ENCODE peak calls at places on chromosomes 16 and 17, in four cellular contexts. I is PC-9, X is thyroid gland, R is activated B cell treated with CpG ODN at 0.5 μM for 24 hours. M is an unnamed sample.

GRCh38 chr17:73706858-73707257 is 62.6 kb upstream of the SDK2 start:
- DNase-seq in I (no peak), X (no peak), R (no peak), M (no peak)

GRCh38 chr16:361872-362701 is 8.3 kb downstream of the MRPL28 start:
- DNase-seq in I (peak; percentile 91), X (peak; percentile 79), R (peak; percentile 57), M (peak; percentile 76)

GRCh38 chr16:18796377-18796776 is 5.0 kb downstream of the ARL6IP1 start:
- DNase-seq in I (no peak), X (no peak), R (no peak), M (no peak)

GRCh38 chr16:28823291-28823718 is 506 bp downstream of the ATXN2L start:
- DNase-seq in I (no peak), X (no peak), R (no peak), M (no peak)

GRCh38 chr16:11057696-11058345 is 113.5 kb downstream of the CLEC16A start:
- DNase-seq in I (no peak), X (no peak), R (no peak), M (no peak)

GRCh38 chr17:8226536-8227237 is 16.3 kb upstream of the AURKB start:
- DNase-seq in I (no peak), X (peak; percentile 52), R (peak; percentile 36), M (peak; percentile 56)

GRCh38 chr17:3529817-3530741 is 27.5 kb downstream of the TRPV3 start:
- DNase-seq in I (no peak), X (no peak), R (no peak), M (no peak)

GRCh38 chr17:57256708-57257112 is 387 bp downstream of the MSI2 start:
- DNase-seq in I (peak; percentile 3), X (peak; percentile 48), R (no peak), M (no peak)

GRCh38 chr17:30720013-30720471 is 104.5 kb downstream of the CRLF3 start:
- DNase-seq in I (no peak), X (no peak), R (no peak), M (peak; percentile 13)

GRCh38 chr17:75267146-75267402 is 4.0 kb downstream of the MIF4GD start:
- DNase-seq in I (no peak), X (no peak), R (no peak), M (no peak)

GRCh38 chr17:75265614-75266314 is 4.1 kb downstream of the MRPS7 start:
- DNase-seq in I (no peak), X (no peak), R (no peak), M (no peak)

GRCh38 chr17:75268931-75269330 is 2.1 kb downstream of the MIF4GD start:
- DNase-seq in I (no peak), X (no peak), R (no peak), M (no peak)

GRCh38 chr17:75266315-75267145 is 4.5 kb downstream of the MIF4GD start:
- DNase-seq in I (no peak), X (no peak), R (no peak), M (no peak)

DNA sequence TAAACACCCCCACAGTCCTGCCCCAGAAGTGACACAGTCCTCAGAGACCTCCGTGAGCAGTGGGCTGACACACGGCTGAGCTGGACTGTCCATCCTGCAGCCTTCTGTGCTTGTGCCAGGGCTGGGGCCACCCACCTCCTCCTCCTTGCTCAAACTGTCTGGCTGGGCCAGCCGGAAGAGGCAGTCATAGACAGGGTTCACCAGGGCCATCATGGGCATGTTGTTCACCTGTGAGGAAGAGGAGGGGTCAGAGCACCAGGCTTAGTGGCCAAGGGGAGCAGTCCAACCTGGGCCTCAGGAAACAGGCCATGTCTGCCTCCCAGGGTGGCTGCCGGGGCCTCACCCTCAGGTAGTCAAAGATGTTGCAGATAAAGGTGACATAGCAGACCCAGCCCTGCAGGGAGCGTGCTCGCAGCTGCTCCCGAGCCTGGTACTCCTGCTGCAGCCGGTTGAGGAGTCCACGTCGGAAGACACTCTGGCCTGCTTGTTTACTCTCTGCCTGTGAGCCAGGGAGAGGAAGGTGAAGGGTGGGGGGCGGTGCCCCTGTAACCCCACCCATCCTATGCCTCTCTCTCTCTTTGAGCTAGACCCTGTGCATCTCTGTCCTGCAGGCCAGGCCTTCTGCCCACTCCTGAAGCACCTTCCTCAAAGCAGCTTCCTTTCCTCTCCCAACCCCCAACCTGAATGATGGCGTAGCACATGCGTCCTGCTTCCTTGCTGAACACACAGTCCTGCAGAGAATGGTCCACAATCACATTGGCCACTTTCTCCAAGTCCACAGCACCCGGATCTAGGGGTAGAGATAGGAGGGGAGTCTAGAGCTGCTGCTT is 3.4 kb downstream of the MIF4GD start:
- DNase-seq in I (no peak), X (no peak), R (no peak), M (no peak)
- TF ChIP-seq CTCF in I (no peak), X (no peak), R (no peak), M (no peak)

DNA sequence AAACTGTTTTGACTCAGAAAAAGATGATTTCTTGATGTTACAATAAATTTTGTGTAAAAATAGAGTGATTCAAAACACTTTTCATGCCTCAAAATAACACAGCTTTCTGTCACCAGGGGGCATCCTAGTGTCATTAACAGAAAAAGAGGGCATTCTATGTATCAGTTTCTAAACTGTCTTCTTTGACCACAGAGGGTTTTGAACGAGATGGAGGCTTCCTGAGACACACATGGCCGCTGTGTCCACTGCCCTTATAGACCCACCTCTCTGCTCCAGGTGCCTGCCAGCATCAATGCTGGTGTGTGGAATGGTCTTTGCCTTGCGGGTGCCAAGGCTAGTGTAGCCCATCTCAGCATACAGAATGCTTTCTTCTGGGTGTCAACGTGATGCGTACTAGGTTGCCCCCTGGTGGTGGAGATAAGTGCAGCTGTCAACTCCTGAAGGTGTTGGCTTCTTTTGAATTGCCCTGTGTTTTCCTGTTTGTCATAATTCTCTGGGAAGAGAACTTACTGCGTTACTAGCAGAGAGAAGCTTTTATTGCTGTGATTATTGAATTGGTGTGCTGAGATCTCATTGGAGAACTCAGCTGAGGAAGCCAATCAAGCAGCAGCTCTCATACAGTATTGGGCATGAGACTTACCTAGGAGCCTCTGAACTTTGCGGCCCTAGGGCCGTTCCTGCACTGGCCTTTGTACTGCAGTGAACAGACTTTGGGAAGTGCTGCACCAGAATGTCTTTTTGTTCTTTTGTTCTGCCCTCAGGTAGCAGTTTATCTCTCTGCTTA is 38.6 kb downstream of the USP10 start:
- DNase-seq in I (peak; percentile 66), X (peak; percentile 75), R (peak; percentile 57), M (no peak)
- TF ChIP-seq CTCF in I (peak; percentile 89), X (no peak), R (peak; percentile 80), M (peak; percentile 91)

GRCh38 chr17:65142247-65142646 is 5.1 kb downstream of the RGS9 start:
- DNase-seq in I (no peak), X (no peak), R (no peak), M (no peak)
- TF ChIP-seq CTCF in I (no peak), X (no peak), R (no peak), M (no peak)

GRCh38 chr16:67445126-67445426 is 14.2 kb downstream of the HSD11B2 start:
- DNase-seq in I (no peak), X (no peak), R (no peak), M (no peak)

GRCh38 chr16:67446968-67447507 is 16.1 kb downstream of the HSD11B2 start:
- DNase-seq in I (no peak), X (no peak), R (no peak), M (no peak)

GRCh38 chr16:67445913-67446907 is 15.3 kb downstream of the HSD11B2 start:
- DNase-seq in I (no peak), X (no peak), R (no peak), M (no peak)

GRCh38 chr16:67444259-67445125 is 13.6 kb downstream of the HSD11B2 start:
- DNase-seq in I (no peak), X (no peak), R (no peak), M (no peak)

GRCh38 chr16:67445441-67445912 is 14.6 kb downstream of the HSD11B2 start:
- DNase-seq in I (no peak), X (no peak), R (no peak), M (no peak)
- TF ChIP-seq CTCF in I (no peak), X (no peak), R (no peak), M (no peak)

GRCh38 chr16:67561501-67561823 is 864 bp upstream of the CTCF start:
- DNase-seq in I (no peak), X (no peak), R (no peak), M (no peak)

GRCh38 chr16:67563708-67564468 is 1.6 kb downstream of the CTCF start:
- DNase-seq in I (peak; percentile 34), X (peak; percentile 53), R (no peak), M (no peak)

GRCh38 chr16:67562526-67562917 is at the start of gene CTCF:
- DNase-seq in I (peak; percentile 80), X (peak; percentile 85), R (no peak), M (peak; percentile 76)

GRCh38 chr16:67561824-67562525 is 351 bp upstream of the CTCF start:
- DNase-seq in I (peak; percentile 97), X (peak; percentile 96), R (peak; percentile 97), M (peak; percentile 91)

DNA sequence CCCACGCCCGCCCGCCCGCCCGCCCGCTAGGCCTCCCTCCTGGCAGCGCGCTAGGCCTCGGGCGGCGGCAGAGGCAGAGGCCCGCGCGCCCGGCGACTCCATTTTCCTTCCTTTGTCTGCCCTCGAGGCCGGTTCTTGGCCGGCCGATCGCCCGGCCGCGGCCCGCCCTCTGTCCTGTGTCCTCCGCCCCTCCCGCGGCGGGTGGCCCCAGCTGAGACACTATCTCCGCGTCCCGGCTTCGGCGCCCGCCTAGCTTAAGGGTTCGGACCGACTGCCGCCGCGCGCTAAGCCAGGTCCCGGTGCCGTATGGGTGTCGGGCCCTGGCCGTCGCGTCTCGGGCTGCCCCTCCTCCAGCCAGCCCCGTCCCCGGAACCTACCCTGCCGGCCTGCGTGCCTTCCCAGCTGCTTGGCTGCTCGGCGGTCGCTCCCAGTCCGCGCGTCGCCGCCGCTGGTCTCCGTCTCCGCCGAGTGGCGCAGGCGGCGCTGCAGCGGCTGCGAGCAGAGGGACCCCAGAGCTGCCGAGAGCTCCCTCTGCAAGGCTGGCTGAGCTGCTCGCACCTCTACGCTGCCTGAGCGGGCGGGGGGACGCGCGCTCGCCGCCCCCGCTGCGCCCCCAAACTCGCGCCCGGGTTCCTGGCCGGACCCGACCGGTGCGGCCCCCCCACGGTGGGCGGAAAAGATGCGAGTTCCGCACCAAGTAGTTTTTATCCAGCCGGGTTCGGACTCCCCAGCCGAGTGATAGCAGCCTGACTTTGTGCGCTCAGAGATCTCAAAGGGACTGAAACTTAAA is 787 bp downstream of the CTCF start:
- DNase-seq in I (peak; percentile 53), X (peak; percentile 70), R (peak; percentile 72), M (peak; percentile 50)
- TF ChIP-seq CTCF in I (no peak), X (no peak), R (no peak), M (peak; percentile 30)